ENCODE peak calls at places on chromosomes 2 and 18, in five cellular contexts. G, C, Z, I and A are unnamed samples.

GRCh38 chr2:8421658-8422499 is 260.0 kb upstream of the ID2 start:
- DNase-seq in G (no peak), C (no peak), Z (no peak), I (no peak), A (no peak)

GRCh38 chr2:137700681-137701080 is 263.6 kb upstream of the HNMT start:
- DNase-seq in G (no peak), C (no peak), Z (no peak), I (no peak), A (no peak)

GRCh38 chr18:56269958-56270357 is 368.4 kb downstream of the TXNL1 start:
- DNase-seq in G (no peak), C (no peak), Z (no peak), I (no peak), A (no peak)

GRCh38 chr2:26691140-26691539 is 1.4 kb upstream of the KCNK3 start:
- DNase-seq in G (no peak), C (no peak), Z (no peak), I (no peak), A (no peak)

GRCh38 chr2:85042330-85042729 is 71.4 kb downstream of the KCMF1 start:
- DNase-seq in G (no peak), C (peak; percentile 24), Z (no peak), I (peak; percentile 21), A (no peak)

GRCh38 chr2:216619411-216620393 is 13.5 kb upstream of the IGFBP2 start:
- DNase-seq in G (no peak), C (peak; percentile 72), Z (no peak), I (no peak), A (no peak)

GRCh38 chr2:219475697-219476604 is 22.7 kb upstream of the GMPPA start:
- DNase-seq in G (peak; percentile 75), C (peak; percentile 61), Z (peak; percentile 77), I (peak; percentile 45), A (peak; percentile 88)

GRCh38 chr2:1137992-1138391 is 187.3 kb downstream of the SNTG2 start:
- DNase-seq in G (no peak), C (no peak), Z (no peak), I (no peak), A (no peak)

GRCh38 chr2:113337809-113338208 is 59.1 kb upstream of the PAX8 start:
- DNase-seq in G (no peak), C (no peak), Z (no peak), I (no peak), A (no peak)

GRCh38 chr2:113342650-113343049 is 63.9 kb upstream of the PAX8 start:
- DNase-seq in G (peak; percentile 58), C (no peak), Z (no peak), I (no peak), A (no peak)

GRCh38 chr2:113341191-113341590 is 62.5 kb upstream of the PAX8 start:
- DNase-seq in G (no peak), C (no peak), Z (no peak), I (no peak), A (no peak)
- TF ChIP-seq CTCF in G (no peak), C (no peak), Z (no peak), I (no peak), A (no peak)

GRCh38 chr2:227551804-227552203 is 46.9 kb upstream of the SCYGR2 start:
- DNase-seq in G (no peak), C (no peak), Z (no peak), I (no peak), A (no peak)

GRCh38 chr2:227545990-227546389 is 52.7 kb upstream of the SCYGR2 start:
- DNase-seq in G (no peak), C (no peak), Z (no peak), I (no peak), A (no peak)
- TF ChIP-seq CTCF in G (no peak), C (peak; percentile 50), Z (no peak), I (peak; percentile 19), A (no peak)

GRCh38 chr18:42950732-42951131 is 164.8 kb downstream of the RIT2 start:
- DNase-seq in G (no peak), C (no peak), Z (no peak), I (no peak), A (no peak)
- TF ChIP-seq CTCF in G (no peak), C (no peak), Z (no peak), I (no peak), A (no peak)

DNA sequence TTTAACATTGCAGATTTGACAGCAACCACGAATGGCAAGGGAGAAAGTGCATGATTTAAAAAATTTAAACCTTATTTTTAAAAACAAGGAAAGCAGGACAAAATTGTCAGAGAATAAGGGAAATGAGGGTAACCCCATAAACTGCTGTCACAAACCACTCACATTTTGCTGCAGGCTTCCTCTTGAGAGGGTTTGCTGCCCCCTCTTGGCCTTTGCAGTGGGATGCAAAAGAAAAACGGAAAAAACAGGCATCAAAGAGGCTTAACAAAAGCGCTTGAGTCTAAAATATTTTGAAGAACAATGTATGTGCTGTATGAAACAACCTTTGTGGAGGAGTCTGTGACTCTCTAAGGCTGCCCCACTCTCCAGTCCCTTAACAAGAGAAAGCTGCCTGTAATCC is 91.6 kb downstream of the TMX3 start:
- DNase-seq in G (no peak), C (peak; percentile 91), Z (peak; percentile 39), I (peak; percentile 72), A (peak; percentile 50)
- TF ChIP-seq CTCF in G (peak; percentile 65), C (peak; percentile 95), Z (peak; percentile 96), I (peak; percentile 70), A (peak; percentile 81)

GRCh38 chr2:208150094-208150493 is 4.1 kb upstream of the CRYGB start:
- DNase-seq in G (no peak), C (no peak), Z (no peak), I (no peak), A (no peak)

GRCh38 chr2:208147008-208147407 is 1.1 kb upstream of the CRYGB start:
- DNase-seq in G (no peak), C (no peak), Z (no peak), I (no peak), A (no peak)

GRCh38 chr2:208150956-208151355 is 5.0 kb upstream of the CRYGB start:
- DNase-seq in G (no peak), C (no peak), Z (no peak), I (no peak), A (no peak)

GRCh38 chr2:208147759-208148158 is 1.8 kb upstream of the CRYGB start:
- DNase-seq in G (no peak), C (no peak), Z (no peak), I (no peak), A (no peak)

GRCh38 chr2:208148803-208149202 is 2.8 kb upstream of the CRYGB start:
- DNase-seq in G (no peak), C (no peak), Z (no peak), I (no peak), A (no peak)
- TF ChIP-seq CTCF in G (no peak), C (peak; percentile 44), Z (peak; percentile 38), I (peak; percentile 8), A (no peak)

GRCh38 chr18:10029711-10030110 is 115.9 kb downstream of the VAPA start:
- DNase-seq in G (no peak), C (no peak), Z (no peak), I (no peak), A (no peak)

GRCh38 chr18:10030816-10031541 is 117.2 kb downstream of the VAPA start:
- DNase-seq in G (no peak), C (no peak), Z (no peak), I (no peak), A (no peak)

GRCh38 chr18:10033038-10033437 is 119.2 kb downstream of the VAPA start:
- DNase-seq in G (no peak), C (no peak), Z (no peak), I (peak; percentile 20), A (no peak)

GRCh38 chr18:10035306-10035991 is 121.6 kb downstream of the VAPA start:
- DNase-seq in G (peak; percentile 78), C (no peak), Z (no peak), I (no peak), A (no peak)

GRCh38 chr18:10032331-10032979 is 118.6 kb downstream of the VAPA start:
- DNase-seq in G (no peak), C (no peak), Z (no peak), I (peak; percentile 27), A (peak; percentile 39)
- TF ChIP-seq CTCF in G (peak; percentile 56), C (peak; percentile 48), Z (peak; percentile 54), I (peak; percentile 66), A (peak; percentile 35)

GRCh38 chr2:98869868-98870267 is 66.2 kb downstream of the CRACDL start:
- DNase-seq in G (peak; percentile 88), C (no peak), Z (no peak), I (no peak), A (no peak)
- TF ChIP-seq CTCF in G (no peak), C (no peak), Z (no peak), I (no peak), A (no peak)

DNA sequence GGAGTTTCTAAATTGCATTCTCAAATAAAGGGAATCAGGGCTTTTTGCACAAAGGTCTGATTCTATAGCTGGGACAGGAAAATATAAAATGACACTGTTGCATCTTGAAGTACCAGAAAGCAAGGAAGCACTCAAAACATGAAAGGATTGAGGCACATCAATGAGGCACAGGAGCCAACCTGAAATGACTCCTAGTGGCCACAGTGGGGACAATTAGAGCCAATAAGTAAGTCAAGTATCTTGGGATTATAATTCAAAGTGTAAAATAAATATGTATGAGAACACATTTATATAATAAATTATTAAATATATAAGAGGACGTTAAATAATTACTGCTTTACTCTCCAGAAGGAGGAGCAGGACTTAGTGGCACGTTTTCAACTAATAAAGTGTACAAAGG is 1259.5 kb upstream of the CDH2 start:
- DNase-seq in G (no peak), C (no peak), Z (no peak), I (no peak), A (no peak)
- TF ChIP-seq CTCF in G (no peak), C (peak; percentile 6), Z (peak; percentile 39), I (no peak), A (peak; percentile 11)

DNA sequence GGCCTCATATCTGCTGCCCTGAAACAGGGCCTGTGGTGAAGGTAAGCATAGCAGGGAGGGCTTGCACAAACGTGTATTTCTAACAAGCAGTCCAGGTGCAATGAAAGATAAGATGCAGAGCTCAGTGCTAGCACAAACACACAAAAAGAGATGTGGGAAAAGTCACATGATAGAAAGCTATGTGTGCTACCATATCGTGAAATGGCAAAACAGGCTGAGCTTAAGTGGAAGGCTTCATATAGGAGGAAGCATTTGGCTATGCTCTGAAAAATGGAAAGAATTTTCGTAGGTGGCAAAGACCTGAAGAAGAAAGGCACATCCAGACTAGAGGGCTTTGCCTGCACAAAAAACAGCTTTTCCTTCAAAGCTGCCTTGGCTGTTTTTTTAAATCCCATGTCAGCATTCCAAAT is 10.2 kb downstream of the RSAD2 start:
- DNase-seq in G (no peak), C (no peak), Z (no peak), I (no peak), A (no peak)
- TF ChIP-seq CTCF in G (no peak), C (no peak), Z (no peak), I (no peak), A (no peak)